ENCODE peak calls at places on chromosomes 5 and 9, in six cellular contexts. V is foreskin fibroblast, O is upper lobe of right lung, Z is lower leg skin, M is fibroblast of pulmonary artery, L is pancreas. K is an unnamed sample.

GRCh38 chr5:61277781-61278180 is 54.3 kb upstream of the ZSWIM6 start:
- DNase-seq in O (peak), Z (no peak), M (no peak), V (no peak), L (no peak), K (no peak)

GRCh38 chr5:10065428-10066000 is 184.2 kb downstream of the ATPSCKMT start:
- DNase-seq in M (no peak), V (no peak), Z (peak), L (no peak), O (no peak), K (no peak)

GRCh38 chr5:38267372-38267771 is 9.0 kb downstream of the EGFLAM start:
- DNase-seq in V (no peak), Z (no peak), L (no peak), O (no peak), M (no peak), K (no peak)

GRCh38 chr9:35669331-35670145 is 4.2 kb upstream of the CA9 start:
- DNase-seq in V (no peak), Z (no peak), M (no peak), O (no peak), L (peak), K (peak)

GRCh38 chr9:110994771-110995241 is 43.5 kb downstream of the LPAR1 start:
- DNase-seq in O (no peak), Z (no peak), L (no peak), M (no peak), V (peak), K (peak)

GRCh38 chr5:4018007-4018406 is 422.4 kb downstream of the IRX1 start:
- DNase-seq in M (peak), L (no peak), Z (no peak), O (no peak), V (no peak), K (no peak)

GRCh38 chr5:110823571-110823970 is 84.8 kb downstream of the SLC25A46 start:
- DNase-seq in O (no peak), V (no peak), M (no peak), L (no peak), Z (no peak), K (no peak)

GRCh38 chr5:148238395-148238794 is at the start of gene MARCOL:
- DNase-seq in Z (no peak), L (no peak), M (no peak), O (no peak), V (no peak), K (no peak)

GRCh38 chr9:68704804-68705635 is at the start of gene PIP5K1B:
- DNase-seq in M (peak), L (peak), O (peak), V (peak), Z (peak), K (peak)

GRCh38 chr5:180915924-180916323 is 17.0 kb downstream of the BTNL8 start:
- DNase-seq in O (no peak), V (no peak), Z (no peak), M (no peak), L (no peak), K (no peak)

GRCh38 chr5:125607018-125607417 is 816.2 kb upstream of the GRAMD2B start:
- DNase-seq in O (no peak), L (no peak), M (peak), V (peak), Z (no peak), K (no peak)

GRCh38 chr5:147863409-147864194 is 14.9 kb upstream of the SCGB3A2 start:
- DNase-seq in V (no peak), O (no peak), L (no peak), M (no peak), Z (no peak), K (no peak)

GRCh38 chr9:81225586-81225985 is 463.8 kb downstream of the TLE1 start:
- DNase-seq in Z (no peak), O (no peak), M (peak), L (no peak), V (no peak), K (no peak)

GRCh38 chr5:72166070-72166979 is 59.0 kb downstream of the MAP1B start:
- DNase-seq in L (no peak), Z (peak), M (peak), O (no peak), V (peak), K (no peak)

GRCh38 chr5:68450245-68450852 is 234.8 kb downstream of the PIK3R1 start:
- DNase-seq in O (no peak), V (no peak), Z (no peak), M (peak), L (no peak), K (peak)

GRCh38 chr5:143713331-143714032 is 98.5 kb upstream of the HMHB1 start:
- DNase-seq in L (no peak), V (no peak), M (peak), O (no peak), Z (no peak), K (no peak)

GRCh38 chr5:143716856-143717255 is 95.1 kb upstream of the HMHB1 start:
- DNase-seq in M (no peak), Z (no peak), O (no peak), V (no peak), L (no peak), K (no peak)

GRCh38 chr5:143717400-143717799 is 94.6 kb upstream of the HMHB1 start:
- DNase-seq in Z (no peak), V (peak), L (no peak), O (no peak), M (peak), K (peak)

GRCh38 chr5:143708672-143709071 is 103.3 kb upstream of the HMHB1 start:
- DNase-seq in V (no peak), M (no peak), L (no peak), O (no peak), Z (no peak), K (no peak)

GRCh38 chr5:143714629-143715028 is 97.3 kb upstream of the HMHB1 start:
- DNase-seq in Z (no peak), M (no peak), V (no peak), L (no peak), O (peak), K (no peak)
- H3K4me3 ChIP-seq in Z (no peak), M (no peak), V (no peak), L (no peak), O (no peak), K (no peak)

GRCh38 chr5:8329773-8330172 is 460.8 kb downstream of the MTRR start:
- DNase-seq in O (no peak), M (no peak), L (no peak), V (peak), Z (no peak), K (no peak)
- H3K4me3 ChIP-seq in O (no peak), M (no peak), L (no peak), V (no peak), Z (no peak), K (no peak)

GRCh38 chr9:134328841-134329575 is 2.8 kb downstream of the RXRA start:
- DNase-seq in L (no peak), Z (no peak), O (no peak), M (peak), V (no peak), K (no peak)

GRCh38 chr9:134329576-134329855 is 3.3 kb downstream of the RXRA start:
- DNase-seq in L (no peak), M (no peak), O (no peak), Z (no peak), V (no peak), K (no peak)

GRCh38 chr9:134326754-134327526 is 685 bp downstream of the RXRA start:
- DNase-seq in L (peak), O (no peak), Z (no peak), V (no peak), M (no peak), K (no peak)

GRCh38 chr9:134327671-134328231 is 1.5 kb downstream of the RXRA start:
- DNase-seq in O (no peak), Z (no peak), M (no peak), V (no peak), L (no peak), K (no peak)

GRCh38 chr9:134328341-134328840 is 2.1 kb downstream of the RXRA start:
- DNase-seq in O (no peak), V (no peak), L (no peak), Z (no peak), M (no peak), K (no peak)
- H3K4me3 ChIP-seq in O (peak), V (peak), L (peak), Z (peak), M (peak), K (peak)

GRCh38 chr9:124947727-124948391 is 7.0 kb upstream of the GOLGA1 start:
- DNase-seq in O (no peak), M (no peak), L (no peak), Z (no peak), V (no peak), K (no peak)

GRCh38 chr9:124941689-124942561 is 1.0 kb upstream of the GOLGA1 start:
- DNase-seq in L (peak), M (peak), O (peak), V (no peak), Z (peak), K (no peak)

GRCh38 chr9:124949387-124949786 is 8.5 kb upstream of the GOLGA1 start:
- DNase-seq in M (no peak), L (no peak), Z (no peak), V (no peak), O (no peak), K (no peak)

GRCh38 chr9:124950050-124950718 is 9.3 kb upstream of the GOLGA1 start:
- DNase-seq in M (no peak), Z (no peak), L (no peak), O (no peak), V (no peak), K (no peak)

DNA sequence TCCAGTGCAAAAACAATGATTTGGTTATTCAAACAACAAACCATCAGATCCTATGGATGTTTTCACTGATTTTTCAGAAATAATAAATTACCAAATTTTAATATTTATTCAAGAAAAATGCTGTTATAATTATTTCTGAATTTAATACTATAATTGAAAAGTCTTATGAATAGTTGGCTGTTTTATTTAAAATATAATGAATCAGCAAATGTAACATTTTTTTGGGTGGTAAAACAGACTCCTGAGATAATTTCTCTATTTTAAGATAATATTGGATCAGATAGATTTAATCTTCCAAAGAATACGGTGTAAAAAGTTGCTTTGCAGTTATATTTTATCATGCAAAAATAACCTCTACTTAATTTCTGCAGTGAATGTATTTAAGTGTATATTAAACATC is 5.3 kb upstream of the GOLGA1 start:
- DNase-seq in O (no peak), M (no peak), V (no peak), L (no peak), Z (no peak), K (no peak)
- H3K4me3 ChIP-seq in O (no peak), M (no peak), V (no peak), L (no peak), Z (no peak), K (no peak)

K was measured in skeletal muscle cell.